ENCODE peak calls at places on chromosomes 12 and 14, in six cellular contexts. J is AG09309; U is IMR-90; Y is suprapubic skin; R is fibroblast of the aortic adventitia; L is CD4-positive, alpha-beta T cell. N is an unnamed sample.

GRCh38 chr14:33943081-33943480 is 7.8 kb downstream of the EGLN3 start:
- DNase-seq in L (no peak), R (no peak), J (no peak), Y (no peak), U (no peak), N (no peak)

GRCh38 chr12:125075-125474 is 58.5 kb downstream of the IQSEC3 start:
- DNase-seq in U (no peak), L (no peak), J (no peak), Y (no peak), R (no peak), N (no peak)

GRCh38 chr12:132445884-132446471 is 44.0 kb upstream of the FBRSL1 start:
- DNase-seq in R (peak), L (peak), Y (no peak), U (peak), J (peak), N (no peak)

GRCh38 chr12:57236224-57236924 is 6.9 kb downstream of the SHMT2 start:
- DNase-seq in J (no peak), Y (no peak), L (no peak), U (no peak), R (no peak), N (no peak)

GRCh38 chr12:24014853-24015590 is 65.6 kb upstream of the SOX5 start:
- DNase-seq in Y (no peak), L (no peak), U (no peak), R (no peak), J (no peak), N (no peak)

GRCh38 chr12:111056618-111057521 is 136.5 kb upstream of the MYL2 start:
- DNase-seq in Y (no peak), J (no peak), R (no peak), U (no peak), L (peak), N (no peak)

GRCh38 chr12:116916714-116917114 is 6.0 kb downstream of the FBXW8 start:
- DNase-seq in R (peak), Y (no peak), J (peak), L (peak), U (peak), N (no peak)

GRCh38 chr14:50233335-50234250 is 2.2 kb upstream of the SOS2 start:
- DNase-seq in Y (no peak), U (no peak), L (no peak), R (no peak), J (no peak), N (no peak)

GRCh38 chr14:37090026-37090425 is 82.4 kb downstream of the SLC25A21 start:
- DNase-seq in R (no peak), Y (no peak), L (no peak), U (no peak), J (no peak), N (no peak)

GRCh38 chr12:76024942-76025600 is 6.5 kb downstream of the PHLDA1 start:
- DNase-seq in U (peak), Y (no peak), R (peak), L (no peak), J (no peak), N (no peak)

GRCh38 chr12:106145539-106146447 is 7.0 kb upstream of the NUAK1 start:
- DNase-seq in R (no peak), J (no peak), U (no peak), Y (no peak), L (no peak), N (no peak)

GRCh38 chr14:96104469-96105057 is 65.4 kb downstream of the C14orf132 start:
- DNase-seq in Y (peak), L (no peak), U (peak), J (peak), R (peak), N (no peak)

GRCh38 chr12:59699408-59700144 is 103.7 kb downstream of the SLC16A7 start:
- DNase-seq in U (peak), R (peak), L (no peak), J (peak), Y (no peak), N (no peak)

GRCh38 chr12:124715121-124715990 is 147.9 kb upstream of the NCOR2 start:
- DNase-seq in U (peak), J (no peak), Y (no peak), R (no peak), L (no peak), N (no peak)

GRCh38 chr12:124713436-124714082 is 146.1 kb upstream of the NCOR2 start:
- DNase-seq in Y (no peak), R (peak), L (peak), J (peak), U (peak), N (no peak)

GRCh38 chr12:124718458-124718857 is 145.2 kb downstream of the SCARB1 start:
- DNase-seq in R (no peak), J (no peak), U (no peak), Y (no peak), L (no peak), N (no peak)

GRCh38 chr12:124718052-124718451 is 145.6 kb downstream of the SCARB1 start:
- DNase-seq in R (no peak), J (no peak), U (no peak), L (no peak), Y (no peak), N (no peak)

GRCh38 chr12:124716208-124717141 is 147.2 kb downstream of the SCARB1 start:
- DNase-seq in Y (no peak), R (no peak), U (no peak), L (no peak), J (no peak), N (no peak)
- TF ChIP-seq CTCF in Y (no peak), R (no peak), U (no peak), L (no peak), J (no peak), N (no peak)

GRCh38 chr14:41922014-41922413 is 315.3 kb downstream of the LRFN5 start:
- DNase-seq in L (no peak), Y (no peak), R (no peak), J (no peak), U (no peak), N (no peak)

GRCh38 chr14:41925409-41925808 is 318.7 kb downstream of the LRFN5 start:
- DNase-seq in U (peak), Y (no peak), L (no peak), J (no peak), R (peak), N (no peak)
- TF ChIP-seq CTCF in U (peak), Y (no peak), L (no peak), J (peak), R (peak), N (peak)

DNA sequence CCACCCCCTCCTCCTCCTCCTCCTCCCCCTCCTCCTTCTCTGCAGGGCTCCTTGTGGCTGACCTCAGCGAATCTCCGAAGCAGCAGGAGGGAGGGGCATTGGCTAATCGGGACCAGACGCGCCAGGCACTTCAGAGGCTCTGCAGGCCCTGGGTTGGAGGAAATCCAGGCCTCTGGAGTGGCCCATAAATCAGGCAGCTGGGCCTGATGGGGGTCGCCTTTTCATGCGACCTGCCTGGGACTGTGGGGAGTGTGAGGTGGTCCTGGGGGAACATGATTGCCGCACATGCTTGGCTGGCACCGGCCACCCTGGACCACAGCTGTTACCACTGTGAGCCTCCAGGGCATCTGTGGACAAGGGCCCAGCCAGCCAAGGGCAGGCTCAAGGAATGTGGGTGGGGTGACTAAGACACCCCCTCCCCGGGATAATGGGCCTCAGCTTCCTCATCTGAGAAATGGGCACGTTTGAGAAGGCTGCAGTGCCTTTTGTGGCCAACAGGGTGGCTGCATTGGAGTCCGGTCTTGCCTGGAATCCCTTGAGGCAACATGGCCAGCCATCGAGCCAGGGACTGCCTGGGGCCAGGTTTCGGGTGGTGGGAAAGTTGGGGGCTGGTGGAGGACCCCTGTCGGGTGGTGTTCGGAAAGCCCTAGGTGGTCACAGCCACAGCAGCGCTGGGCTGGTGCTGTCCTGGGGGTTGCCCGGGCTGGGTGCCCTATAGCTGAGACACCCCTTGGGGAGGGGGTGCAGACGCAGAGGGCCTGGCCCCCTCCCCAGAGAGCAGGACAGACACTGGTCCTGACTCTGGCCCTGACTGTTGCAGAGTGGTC is 12.0 kb downstream of the KIF26A start:
- DNase-seq in U (no peak), J (no peak), R (no peak), L (no peak), Y (no peak), N (peak)
- TF ChIP-seq CTCF in U (no peak), J (peak), R (peak), L (peak), Y (no peak), N (no peak)

GRCh38 chr12:12975322-12976077 is 23.5 kb upstream of the GPRC5D start:
- DNase-seq in R (peak), L (no peak), J (no peak), Y (no peak), U (peak), N (no peak)
- TF ChIP-seq CTCF in R (peak), L (no peak), J (peak), Y (no peak), U (peak), N (peak)

GRCh38 chr14:41642402-41643195 is 35.9 kb downstream of the LRFN5 start:
- DNase-seq in U (no peak), Y (no peak), R (peak), L (no peak), J (no peak), N (no peak)

GRCh38 chr14:41641690-41642089 is 35.0 kb downstream of the LRFN5 start:
- DNase-seq in J (no peak), Y (no peak), U (no peak), L (no peak), R (no peak), N (no peak)

GRCh38 chr14:41636492-41637392 is 30.1 kb downstream of the LRFN5 start:
- DNase-seq in L (no peak), R (no peak), U (peak), Y (no peak), J (no peak), N (no peak)
- TF ChIP-seq CTCF in L (no peak), R (no peak), U (no peak), Y (no peak), J (no peak), N (no peak)

GRCh38 chr12:28585146-28585545 is 394.9 kb downstream of the CCDC91 start:
- DNase-seq in J (no peak), U (no peak), Y (no peak), R (no peak), L (no peak), N (no peak)

GRCh38 chr12:28586481-28586880 is 396.2 kb downstream of the CCDC91 start:
- DNase-seq in U (no peak), Y (no peak), J (no peak), L (no peak), R (no peak), N (no peak)

GRCh38 chr12:28582687-28583376 is 392.6 kb downstream of the CCDC91 start:
- DNase-seq in U (no peak), J (no peak), L (no peak), Y (no peak), R (no peak), N (no peak)

GRCh38 chr12:28578833-28579252 is 388.6 kb downstream of the CCDC91 start:
- DNase-seq in L (no peak), R (no peak), U (peak), J (no peak), Y (no peak), N (no peak)

DNA sequence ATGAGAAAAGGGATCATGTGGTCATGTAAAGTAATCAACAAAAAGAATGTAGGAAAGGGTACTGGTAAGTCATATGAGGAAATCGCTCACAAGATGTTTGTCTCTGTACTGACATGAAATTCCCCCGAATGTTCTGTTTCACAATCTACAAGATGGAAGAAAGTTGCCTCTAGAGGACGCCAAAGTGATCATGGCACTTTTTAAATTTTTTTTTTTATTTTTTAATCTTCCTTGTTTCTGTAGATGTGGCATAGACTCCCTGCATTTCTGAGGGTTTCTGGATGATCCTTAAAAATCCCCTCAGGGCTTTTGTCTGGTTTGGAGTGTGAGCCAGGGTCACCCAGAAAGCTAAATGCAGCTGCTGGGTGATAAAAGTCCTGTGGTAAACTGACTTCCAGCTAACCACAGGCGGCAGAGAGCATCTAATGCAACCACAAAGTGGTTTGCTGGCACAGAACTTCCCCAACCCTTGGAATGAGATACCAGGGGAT is 393.6 kb downstream of the CCDC91 start:
- DNase-seq in R (no peak), L (no peak), Y (no peak), U (peak), J (peak), N (no peak)
- TF ChIP-seq CTCF in R (no peak), L (no peak), Y (no peak), U (peak), J (peak), N (no peak)

GRCh38 chr12:103965255-103965589 is 450 bp upstream of the TDG start:
- DNase-seq in U (no peak), Y (no peak), J (no peak), L (no peak), R (no peak), N (no peak)

GRCh38 chr12:103966736-103967135 is 1.1 kb downstream of the TDG start:
- DNase-seq in R (peak), U (no peak), Y (no peak), L (no peak), J (no peak), N (no peak)

GRCh38 chr12:103962493-103962892 is 3.2 kb upstream of the TDG start:
- DNase-seq in U (no peak), L (no peak), Y (no peak), J (no peak), R (no peak), N (no peak)

GRCh38 chr12:103964805-103965204 is 867 bp upstream of the TDG start:
- DNase-seq in L (no peak), R (peak), U (no peak), J (no peak), Y (no peak), N (no peak)

GRCh38 chr12:103965590-103966407 is at the start of gene TDG:
- DNase-seq in J (peak), U (peak), R (peak), L (peak), Y (peak), N (peak)
- TF ChIP-seq CTCF in J (peak), U (peak), R (no peak), L (peak), Y (no peak), N (no peak)

N was measured in D721Med.